ENCODE peak calls at places on chromosomes 16 and 17, in nine cellular contexts. Q is stimulated activated naive CD4-positive, alpha-beta T cell; K is stimulated activated CD8-positive, alpha-beta memory T cell treated with anti-CD3 and anti-CD28 coated beads, Interleukin-2, amount 100 ng/mL, for 48 hours; U is WTC11; F is pons; D is NB4; A is NAMALWA; T is NCI-H446 treated with DMSO at 0.1 percent for 48 hours; E is endothelial cell. J is an unnamed sample.

GRCh38 chr17:869067-869466 is 86.9 kb downstream of the MRM3 start:
- DNase-seq in K (no peak), T (no peak), E (no peak), Q (no peak), D (no peak), A (no peak), F (no peak), U (no peak), J (no peak)

GRCh38 chr17:61399131-61400057 is at the start of gene TBX2:
- DNase-seq in K (no peak), D (no peak), T (peak), U (peak), A (no peak), E (peak), F (no peak), Q (no peak), J (peak)

GRCh38 chr17:17750881-17751280 is 69.6 kb downstream of the RAI1 start:
- DNase-seq in K (peak), D (peak), A (peak), F (no peak), T (no peak), U (no peak), E (no peak), Q (peak), J (no peak)

GRCh38 chr16:57916735-57917450 is 54.0 kb downstream of the CNGB1 start:
- DNase-seq in K (no peak), E (no peak), D (no peak), U (no peak), F (no peak), A (no peak), Q (no peak), T (no peak), J (no peak)

GRCh38 chr16:73043828-73044493 is 4.0 kb downstream of the ZFHX3 start:
- DNase-seq in K (no peak), T (no peak), U (no peak), E (no peak), A (no peak), Q (no peak), F (no peak), D (no peak), J (no peak)

GRCh38 chr17:34236341-34236892 is 18.7 kb upstream of the CCL2 start:
- DNase-seq in F (no peak), E (no peak), A (no peak), T (no peak), D (peak), K (no peak), Q (no peak), U (no peak), J (no peak)

GRCh38 chr16:397736-398332 is 835 bp downstream of the NME4 start:
- DNase-seq in Q (no peak), T (no peak), K (no peak), U (peak), A (no peak), D (no peak), F (no peak), E (peak), J (peak)

GRCh38 chr17:78430892-78431691 is 52.6 kb downstream of the PGS1 start:
- DNase-seq in U (no peak), T (no peak), Q (no peak), F (no peak), A (no peak), E (no peak), K (no peak), D (no peak), J (no peak)

GRCh38 chr17:14461131-14461530 is 160.2 kb downstream of the HS3ST3B1 start:
- DNase-seq in K (no peak), E (no peak), Q (no peak), U (no peak), T (no peak), A (no peak), F (no peak), D (no peak), J (no peak)

GRCh38 chr17:13421581-13421980 is 180.1 kb downstream of the HS3ST3A1 start:
- DNase-seq in E (no peak), T (no peak), F (peak), D (no peak), Q (no peak), K (no peak), U (no peak), A (no peak), J (no peak)

GRCh38 chr16:88282221-88283041 is 100.3 kb upstream of the ZNF469 start:
- DNase-seq in T (no peak), K (no peak), E (no peak), U (no peak), A (no peak), F (no peak), Q (no peak), D (peak), J (peak)

GRCh38 chr17:28133562-28133970 is 91.1 kb downstream of the NLK start:
- DNase-seq in Q (no peak), T (no peak), A (no peak), E (no peak), K (no peak), F (no peak), U (no peak), D (no peak), J (no peak)